ENCODE peak calls at places on chromosomes 5 and 9, in seven cellular contexts. T is stimulated activated CD4-positive, alpha-beta T cell treated with anti-CD3 and anti-CD28 coated beads, Interleukin-1b, Interleukin-23, amount 100 ng/mL, for 4 hours; R is EL; Z is stimulated activated CD8-positive, alpha-beta memory T cell treated with anti-CD3 and anti-CD28 coated beads, Interleukin-4, amount 100 ng/mL, for 1 hour; V is WTC11; P is left colon; G is fibroblast of the aortic adventitia. W is an unnamed sample.

GRCh38 chr9:136690104-136690840 is 3.0 kb upstream of the AGPAT2 start:
- DNase-seq in V (no peak), R (no peak), Z (no peak), P (no peak), T (no peak), G (no peak), W (no peak)

GRCh38 chr5:67283988-67284457 is 87.4 kb upstream of the CD180 start:
- DNase-seq in T (no peak), G (no peak), R (no peak), P (no peak), V (no peak), Z (no peak), W (no peak)

GRCh38 chr5:37391591-37391990 is 12.5 kb downstream of the WDR70 start:
- DNase-seq in T (no peak), G (no peak), R (no peak), P (no peak), V (no peak), Z (no peak), W (no peak)

GRCh38 chr5:56918054-56918453 is 8.7 kb downstream of the SETD9 start:
- DNase-seq in R (no peak), V (peak), G (no peak), P (no peak), T (no peak), Z (no peak), W (no peak)

GRCh38 chr9:121055642-121056143 is 5.6 kb upstream of the C5 start:
- DNase-seq in V (peak), T (no peak), Z (no peak), P (no peak), R (peak), G (peak), W (no peak)

GRCh38 chr5:98365126-98365525 is 408.3 kb upstream of the RGMB start:
- DNase-seq in R (no peak), T (no peak), G (no peak), V (no peak), Z (no peak), P (peak), W (no peak)

GRCh38 chr5:133371371-133372155 is 240.8 kb downstream of the FSTL4 start:
- DNase-seq in V (no peak), T (no peak), P (no peak), G (no peak), R (no peak), Z (no peak), W (no peak)

GRCh38 chr9:18888241-18888794 is 144.7 kb downstream of the SAXO1 start:
- DNase-seq in V (no peak), T (no peak), P (peak), Z (no peak), G (peak), R (no peak), W (peak)

GRCh38 chr9:96084289-96084688 is 208.8 kb downstream of the ERCC6L2 start:
- DNase-seq in T (no peak), V (no peak), G (no peak), R (no peak), Z (no peak), P (no peak), W (peak)

GRCh38 chr9:72443855-72444254 is 77.6 kb upstream of the TMC1 start:
- DNase-seq in R (peak), G (no peak), T (no peak), Z (no peak), P (no peak), V (no peak), W (no peak)

GRCh38 chr5:66717455-66718373 is 121.5 kb downstream of the MAST4 start:
- DNase-seq in P (no peak), G (no peak), Z (no peak), T (no peak), R (no peak), V (no peak), W (no peak)

GRCh38 chr9:107243757-107244156 is 39.3 kb upstream of the RAD23B start:
- DNase-seq in R (peak), P (peak), Z (no peak), V (no peak), T (peak), G (peak), W (peak)

GRCh38 chr9:111872886-111873285 is 23.7 kb upstream of the UGCG start:
- DNase-seq in R (no peak), Z (no peak), V (no peak), P (no peak), T (no peak), G (no peak), W (no peak)

GRCh38 chr5:1324719-1325190 is 20.1 kb downstream of the CLPTM1L start:
- DNase-seq in P (no peak), R (no peak), Z (no peak), T (no peak), G (no peak), V (peak), W (no peak)

GRCh38 chr9:91117474-91117891 is 244.2 kb downstream of the AUH start:
- DNase-seq in R (no peak), T (no peak), V (no peak), P (peak), Z (no peak), G (no peak), W (no peak)

GRCh38 chr5:107736608-107737007 is 65.9 kb upstream of the EFNA5 start:
- DNase-seq in G (peak), R (peak), V (no peak), Z (no peak), P (no peak), T (no peak), W (peak)

GRCh38 chr5:76547242-76547890 is 75.8 kb downstream of the F2RL2 start:
- DNase-seq in P (peak), T (peak), G (peak), R (no peak), Z (peak), V (no peak), W (no peak)

GRCh38 chr5:171855265-171855664 is 69.6 kb downstream of the SMIM23 start:
- DNase-seq in T (no peak), G (no peak), P (no peak), V (no peak), R (no peak), Z (no peak), W (no peak)

W was measured in fibroblast of lung.